ENCODE peak calls at places on chromosomes 2 and 18, in five cellular contexts. G is HepG2, Q is K562, F is GM12878, I is H1. X is an unnamed sample.

GRCh38 chr2:218569038-218569431 is 396 bp downstream of the CNOT9 start:
- DNase-seq in I (no peak), F (no peak), Q (peak), G (peak), X (peak)

GRCh38 chr2:186060744-186061143 is 322.1 kb downstream of the FSIP2 start:
- DNase-seq in Q (no peak), I (no peak), G (no peak), F (no peak), X (peak)

GRCh38 chr2:83394134-83394965 is 1064.7 kb downstream of the SUCLG1 start:
- DNase-seq in Q (no peak), I (no peak), G (no peak), F (no peak), X (no peak)

GRCh38 chr2:144479138-144479537 is 40.8 kb downstream of the ZEB2 start:
- DNase-seq in Q (no peak), I (peak), F (no peak), G (no peak), X (no peak)

GRCh38 chr2:98601532-98602132 is 6.7 kb downstream of the COA5 start:
- DNase-seq in F (no peak), Q (peak), G (peak), I (no peak), X (peak)

GRCh38 chr2:237818066-237818473 is 19.5 kb downstream of the RBM44 start:
- DNase-seq in G (no peak), I (no peak), F (no peak), Q (no peak), X (no peak)

GRCh38 chr2:70477473-70477872 is 76.2 kb downstream of the TGFA start:
- DNase-seq in F (no peak), G (peak), Q (no peak), I (peak), X (no peak)

GRCh38 chr2:34736482-34736881 is 1137.4 kb upstream of the FAM98A start:
- DNase-seq in I (no peak), Q (no peak), F (no peak), G (no peak), X (no peak)

GRCh38 chr2:157685572-157685971 is 56.9 kb upstream of the ACVR1C start:
- DNase-seq in G (no peak), F (no peak), Q (no peak), I (no peak), X (no peak)

GRCh38 chr2:10774394-10774793 is 38.2 kb downstream of the PDIA6 start:
- DNase-seq in Q (no peak), I (no peak), F (no peak), G (no peak), X (peak)

GRCh38 chr2:69305712-69306611 is 81.1 kb downstream of the GFPT1 start:
- DNase-seq in I (no peak), G (no peak), Q (no peak), F (no peak), X (peak)

GRCh38 chr2:223697921-223698645 is 95.9 kb upstream of the SCG2 start:
- DNase-seq in G (no peak), I (no peak), F (no peak), Q (no peak), X (no peak)

GRCh38 chr18:4058179-4058578 is 396.9 kb downstream of the DLGAP1 start:
- DNase-seq in F (no peak), Q (no peak), I (no peak), G (no peak), X (no peak)

GRCh38 chr2:120436460-120436739 is 90.5 kb downstream of the INHBB start:
- DNase-seq in F (no peak), I (no peak), Q (no peak), G (no peak), X (no peak)

GRCh38 chr2:60553496-60553991 is at the start of gene BCL11A:
- DNase-seq in G (peak), I (peak), Q (no peak), F (no peak), X (peak)

GRCh38 chr2:231545105-231545902 is 15.1 kb upstream of the NMUR1 start:
- DNase-seq in Q (peak), I (no peak), G (no peak), F (peak), X (no peak)

GRCh38 chr2:128372621-128373341 is 54.1 kb upstream of the HS6ST1 start:
- DNase-seq in I (no peak), Q (no peak), G (no peak), F (no peak), X (no peak)

GRCh38 chr2:145569108-145569507 is 1049.2 kb upstream of the ZEB2 start:
- DNase-seq in I (no peak), F (no peak), Q (no peak), G (no peak), X (no peak)

GRCh38 chr2:204315236-204315662 is 230.0 kb upstream of the PARD3B start:
- DNase-seq in I (no peak), G (no peak), F (no peak), Q (no peak), X (no peak)

GRCh38 chr2:44100351-44100750 is 68.3 kb upstream of the PPM1B start:
- DNase-seq in I (no peak), F (no peak), G (peak), Q (no peak), X (no peak)

GRCh38 chr2:38602136-38602731 is 494 bp downstream of the HNRNPLL start:
- DNase-seq in Q (no peak), F (no peak), G (no peak), I (no peak), X (peak)
- TF ChIP-seq TAF1 in Q (no peak), F (no peak), G (no peak), I (no peak), X (peak)

DNA sequence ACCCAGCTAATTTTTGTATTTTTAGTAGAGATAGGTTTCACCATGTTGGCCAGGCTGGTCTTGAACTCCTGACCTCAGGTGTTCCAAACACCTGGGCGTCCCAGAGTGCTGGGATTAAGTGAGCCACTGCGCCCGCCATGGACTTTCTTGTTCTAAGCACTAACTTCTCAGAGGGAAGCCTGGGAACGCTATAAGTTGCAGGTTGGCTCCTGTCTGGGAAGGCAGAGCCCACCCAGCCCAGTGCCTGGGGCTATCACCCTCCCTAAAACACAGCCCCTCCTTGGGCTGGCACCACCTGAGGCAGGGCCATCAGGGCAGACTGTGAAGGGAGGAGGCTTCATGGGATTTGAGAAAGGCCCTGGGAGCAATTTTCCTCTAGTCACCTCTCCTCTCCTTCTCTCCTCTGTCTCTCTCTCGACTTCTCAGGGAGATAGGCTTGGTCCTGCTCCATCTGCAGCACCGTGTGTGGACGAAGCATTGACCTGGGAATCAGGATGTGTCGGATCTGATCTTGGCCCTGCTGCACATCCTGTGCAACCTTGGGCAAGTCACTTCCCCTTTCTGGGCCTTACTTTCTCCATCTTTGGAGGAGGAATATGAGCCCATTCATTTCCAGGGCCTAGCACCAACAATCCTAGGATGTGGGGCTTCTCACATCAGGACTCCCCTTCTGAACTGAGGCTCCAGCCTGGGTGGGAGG is 10.9 kb downstream of the PSD4 start:
- DNase-seq in I (no peak), Q (no peak), G (no peak), F (no peak), X (no peak)
- TF ChIP-seq POLR2AphosphoS5 in I (no peak), Q (no peak), G (no peak), F (no peak), X (no peak)

GRCh38 chr18:57439985-57440330 is 4.8 kb downstream of the ONECUT2 start:
- DNase-seq in Q (no peak), F (no peak), I (no peak), G (no peak), X (no peak)
- TF ChIP-seq JUND in Q (no peak), F (no peak), I (no peak), G (no peak), X (no peak)

DNA sequence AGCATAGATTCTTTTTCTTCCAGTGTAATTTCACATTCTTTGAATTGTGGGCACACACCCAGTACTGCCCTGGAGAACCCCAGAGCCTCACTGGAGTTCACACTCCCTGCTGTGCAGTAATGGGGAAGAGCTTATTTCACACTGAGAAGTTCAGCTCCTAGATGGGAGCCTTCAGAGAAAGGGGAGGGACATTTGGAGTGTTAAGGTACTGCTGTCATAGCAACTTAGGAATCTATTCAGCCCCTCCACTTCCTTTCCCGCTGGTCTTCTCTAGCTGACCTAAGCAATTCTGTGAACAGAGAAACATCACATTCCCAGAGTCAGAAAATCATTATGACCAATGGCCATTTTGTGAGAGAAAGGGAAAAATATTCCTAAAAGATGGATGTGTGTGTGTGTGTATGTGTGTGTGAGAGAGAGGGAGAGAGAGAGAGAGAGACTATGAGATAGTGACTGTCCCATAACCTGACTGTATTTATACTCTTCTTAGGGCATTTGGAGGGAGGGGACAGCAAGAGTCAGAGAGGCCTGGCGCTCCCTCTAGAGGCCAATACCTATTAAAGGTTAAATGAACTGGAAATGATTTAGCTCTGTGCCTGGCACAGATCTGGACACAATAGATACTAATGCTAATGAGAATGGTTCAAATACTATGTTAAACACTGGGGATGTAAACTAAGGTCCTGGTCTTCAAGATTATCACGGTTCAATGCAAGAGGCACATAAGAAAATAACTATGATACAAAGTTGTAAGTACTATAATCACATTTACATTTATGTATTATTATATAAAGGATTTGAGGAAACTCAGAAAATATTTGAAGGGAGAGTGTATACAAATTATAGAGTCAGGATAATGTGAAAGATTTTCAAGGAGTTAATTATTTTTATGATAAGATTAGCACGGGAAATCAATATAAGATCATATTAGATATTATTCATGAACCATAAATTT is 41.5 kb upstream of the RPE start:
- DNase-seq in I (peak), G (peak), Q (peak), F (no peak), X (peak)
- TF ChIP-seq TAF1 in I (no peak), G (no peak), Q (no peak), F (no peak), X (no peak)

DNA sequence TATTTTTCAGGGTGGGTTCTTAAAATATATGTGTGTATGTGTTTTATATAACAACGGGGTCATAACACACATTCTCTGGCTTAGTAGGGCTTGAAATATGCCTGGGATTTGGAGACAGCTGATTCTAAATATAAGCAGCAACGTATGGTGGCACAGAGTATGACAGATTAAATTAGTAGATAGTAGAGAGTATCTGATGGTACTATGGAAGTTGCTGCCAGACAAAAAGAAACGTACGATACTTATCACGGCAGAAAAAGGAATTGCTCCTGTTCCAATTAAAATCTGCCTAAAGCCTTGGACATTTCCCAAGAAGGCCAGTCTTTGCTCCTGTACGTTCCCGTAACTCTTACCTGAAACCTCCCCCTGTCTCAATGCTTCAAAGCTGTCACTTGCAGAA is 607.9 kb upstream of the ID2 start:
- DNase-seq in I (no peak), F (no peak), G (no peak), Q (no peak), X (peak)
- TF ChIP-seq POLR2AphosphoS5 in I (no peak), F (no peak), G (no peak), Q (no peak), X (no peak)

X was measured in SK-N-SH.